ENCODE peak calls at places on chromosomes 2 and 18, in six cellular contexts. O is neuronal stem cell, Q is IMR-90, S is H9, C is trophoblast cell, N is H1. R is an unnamed sample.

GRCh38 chr2:202064206-202064880 is 8.7 kb upstream of the KIAA2012 start:
- DNase-seq in C (no peak), N (no peak), Q (peak), S (peak), O (peak), R (peak)

GRCh38 chr18:9047715-9048114 is 54.8 kb upstream of the NDUFV2 start:
- DNase-seq in O (no peak), S (no peak), Q (no peak), N (no peak), C (peak), R (no peak)

GRCh38 chr18:55634545-55634944 is 46.6 kb upstream of the TCF4 start:
- DNase-seq in Q (peak), S (no peak), O (no peak), C (no peak), N (no peak), R (peak)

GRCh38 chr2:65382323-65382722 is 50.1 kb downstream of the SPRED2 start:
- DNase-seq in N (no peak), C (no peak), Q (no peak), S (no peak), O (no peak), R (peak)

GRCh38 chr2:68714866-68715265 is 19.7 kb upstream of the ARHGAP25 start:
- DNase-seq in Q (no peak), O (no peak), C (peak), S (no peak), N (no peak), R (no peak)

GRCh38 chr2:170711774-170712652 is 3.1 kb upstream of the SP5 start:
- DNase-seq in Q (no peak), O (peak), S (peak), N (peak), C (no peak), R (no peak)

GRCh38 chr2:219286436-219287115 is 7.4 kb downstream of the DNAJB2 start:
- DNase-seq in C (no peak), N (no peak), O (no peak), Q (no peak), S (no peak), R (no peak)

GRCh38 chr18:22640281-22640842 is 222.6 kb upstream of the CTAGE1 start:
- DNase-seq in N (no peak), S (no peak), O (no peak), Q (no peak), C (no peak), R (no peak)

GRCh38 chr2:38591152-38591551 is 11.6 kb downstream of the HNRNPLL start:
- DNase-seq in O (no peak), C (no peak), N (no peak), S (no peak), Q (peak), R (peak)

GRCh38 chr2:72932805-72933204 is 15.5 kb downstream of the EMX1 start:
- DNase-seq in N (no peak), Q (no peak), O (no peak), S (no peak), C (no peak), R (no peak)

GRCh38 chr2:72934683-72935610 is 17.6 kb downstream of the EMX1 start:
- DNase-seq in Q (no peak), O (no peak), C (peak), S (peak), N (no peak), R (no peak)

GRCh38 chr2:72932045-72932444 is 14.7 kb downstream of the EMX1 start:
- DNase-seq in C (no peak), N (no peak), Q (peak), O (no peak), S (no peak), R (no peak)

GRCh38 chr2:72933207-72933606 is 15.9 kb downstream of the EMX1 start:
- DNase-seq in Q (no peak), N (no peak), C (no peak), S (no peak), O (no peak), R (no peak)

DNA sequence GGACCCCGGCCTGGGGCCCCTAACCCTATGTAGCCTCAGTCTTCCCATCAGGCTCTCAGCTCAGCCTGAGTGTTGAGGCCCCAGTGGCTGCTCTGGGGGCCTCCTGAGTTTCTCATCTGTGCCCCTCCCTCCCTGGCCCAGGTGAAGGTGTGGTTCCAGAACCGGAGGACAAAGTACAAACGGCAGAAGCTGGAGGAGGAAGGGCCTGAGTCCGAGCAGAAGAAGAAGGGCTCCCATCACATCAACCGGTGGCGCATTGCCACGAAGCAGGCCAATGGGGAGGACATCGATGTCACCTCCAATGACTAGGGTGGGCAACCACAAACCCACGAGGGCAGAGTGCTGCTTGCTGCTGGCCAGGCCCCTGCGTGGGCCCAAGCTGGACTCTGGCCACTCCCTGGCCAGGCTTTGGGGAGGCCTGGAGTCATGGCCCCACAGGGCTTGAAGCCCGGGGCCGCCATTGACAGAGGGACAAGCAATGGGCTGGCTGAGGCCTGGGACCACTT is 16.4 kb downstream of the EMX1 start:
- DNase-seq in N (no peak), C (no peak), S (no peak), Q (no peak), O (no peak), R (no peak)
- H3K9ac ChIP-seq in N (no peak), C (no peak), S (no peak), Q (no peak), O (no peak), R (no peak)

DNA sequence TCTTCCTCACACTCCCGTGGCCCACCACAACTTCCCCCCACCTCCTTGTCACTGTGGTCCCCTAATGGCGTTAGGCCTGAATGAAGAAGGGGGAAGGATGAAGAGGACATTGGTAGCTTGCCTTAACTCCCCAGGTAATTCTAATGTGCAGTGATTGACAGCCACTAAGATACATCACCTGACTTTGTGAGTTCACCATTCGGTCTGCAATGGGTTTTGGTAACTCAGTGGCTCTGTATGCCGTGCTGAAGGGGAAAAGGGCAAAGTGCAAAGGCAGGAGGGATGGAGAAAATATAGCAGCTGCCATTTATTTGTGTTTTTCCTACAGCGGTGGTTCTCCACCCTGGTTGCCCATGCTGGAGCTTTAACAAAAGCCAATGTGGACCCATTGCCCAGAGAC is 42.2 kb downstream of the ABCG8 start:
- DNase-seq in O (no peak), Q (no peak), S (no peak), C (no peak), N (no peak), R (no peak)
- H3K14ac ChIP-seq in O (peak), Q (no peak), S (no peak), C (no peak), N (no peak), R (no peak)

DNA sequence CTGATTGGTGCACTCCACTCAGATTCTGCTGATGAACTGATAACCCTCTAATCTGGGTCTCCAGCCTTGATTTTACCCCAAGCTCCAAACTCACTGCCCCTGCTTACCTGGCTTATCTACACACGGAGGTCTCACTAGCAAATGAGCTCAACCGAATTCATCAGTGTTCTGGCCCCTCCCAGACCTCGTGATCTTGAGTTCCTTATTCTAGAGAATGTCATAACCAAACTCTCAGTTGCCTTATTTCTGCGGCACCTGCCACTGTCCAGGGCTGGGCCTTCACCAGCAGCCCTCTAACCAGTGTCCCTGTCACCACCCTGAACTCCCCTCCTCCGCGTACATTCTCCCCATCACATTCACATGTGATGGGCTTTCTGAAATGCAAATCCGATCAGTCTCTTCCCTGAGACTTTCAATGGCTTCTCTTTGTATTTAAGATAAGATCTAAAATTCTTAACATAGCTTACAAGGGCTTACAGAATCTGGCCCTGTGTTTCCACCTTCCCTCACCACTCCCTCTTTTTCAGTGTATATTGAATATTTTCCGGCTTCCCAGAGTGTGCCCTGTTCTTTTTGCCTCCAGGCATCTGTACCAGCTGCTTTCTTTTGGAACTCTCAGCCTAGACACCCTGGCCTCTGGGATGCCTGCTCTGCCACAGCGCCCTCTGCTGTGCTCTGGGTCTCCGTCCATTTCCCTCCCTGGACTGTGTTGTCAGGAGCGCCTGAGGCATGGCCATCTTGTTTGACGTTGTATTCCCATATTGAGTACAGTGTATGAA is 31.1 kb downstream of the NAB1 start:
- DNase-seq in S (peak), C (peak), N (peak), Q (peak), O (no peak), R (peak)
- H2AK5ac ChIP-seq in S (no peak), C (peak), N (no peak), Q (no peak), O (no peak), R (no peak)

GRCh38 chr2:20642026-20642971 is 8.6 kb downstream of the HS1BP3 start:
- DNase-seq in N (peak), S (peak), O (no peak), Q (peak), C (peak), R (peak)

GRCh38 chr2:20645761-20646160 is 5.1 kb downstream of the HS1BP3 start:
- DNase-seq in O (no peak), N (no peak), C (no peak), S (no peak), Q (no peak), R (no peak)

GRCh38 chr2:20643060-20643459 is 7.8 kb downstream of the HS1BP3 start:
- DNase-seq in C (no peak), O (no peak), S (no peak), Q (no peak), N (no peak), R (no peak)

GRCh38 chr2:20645301-20645701 is 5.6 kb downstream of the HS1BP3 start:
- DNase-seq in C (no peak), N (no peak), Q (no peak), S (no peak), O (no peak), R (no peak)

GRCh38 chr2:20643826-20644225 is 7.1 kb downstream of the HS1BP3 start:
- DNase-seq in S (no peak), N (no peak), Q (no peak), C (no peak), O (no peak), R (no peak)
- H3K9ac ChIP-seq in S (no peak), N (no peak), Q (no peak), C (no peak), O (no peak), R (no peak)

DNA sequence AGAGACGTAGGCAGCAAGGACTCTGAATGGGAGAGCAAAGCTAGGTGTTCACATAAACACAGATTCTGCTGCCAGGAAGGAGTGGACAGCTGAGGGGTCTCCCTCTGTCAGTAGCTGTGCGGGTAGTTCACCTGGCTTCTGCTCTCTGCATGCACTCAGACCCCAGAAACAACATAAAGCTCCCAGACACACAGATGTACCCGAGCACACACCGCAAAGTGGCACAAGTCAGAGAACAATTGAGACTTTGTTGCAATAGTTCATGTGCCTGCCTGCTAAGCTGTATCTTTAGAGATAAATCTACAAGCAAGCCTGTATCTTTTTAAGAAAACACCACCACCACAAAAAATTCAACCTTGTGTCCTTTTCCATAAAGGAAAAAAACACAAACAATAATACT is 420.0 kb upstream of the ST6GAL2 start:
- DNase-seq in C (no peak), N (no peak), Q (no peak), O (no peak), S (no peak), R (no peak)
- H3K14ac ChIP-seq in C (no peak), N (no peak), Q (no peak), O (no peak), S (no peak), R (no peak)

GRCh38 chr18:45339819-45340550 is 275.3 kb upstream of the SLC14A2 start:
- DNase-seq in Q (no peak), O (no peak), S (no peak), C (peak), N (no peak), R (no peak)
- H2AK5ac ChIP-seq in Q (no peak), O (no peak), S (no peak), C (no peak), N (no peak), R (no peak)

R was measured in mesenchymal stem cell.